ENCODE peak calls at places on chromosomes 12 and 14, in four cellular contexts. One of them, this sample, is unnamed.

GRCh38 chr12:26198742-26199141 is 3.4 kb downstream of the SSPN start:
- DNase-seq in aorta: peak; percentile 81
- DNase-seq in NCI-H1417: no peak
- DNase-seq in LoVo: peak; percentile 46
- DNase-seq in this sample: no peak

GRCh38 chr12:122753213-122753571 is 568 bp downstream of the DENR start:
- DNase-seq in NCI-H1417: no peak
- DNase-seq in aorta: no peak
- DNase-seq in LoVo: no peak
- DNase-seq in this sample: no peak

GRCh38 chr12:14252697-14253096 is 112.8 kb upstream of the ATF7IP start:
- DNase-seq in LoVo: no peak
- DNase-seq in aorta: no peak
- DNase-seq in NCI-H1417: no peak
- DNase-seq in this sample: no peak

GRCh38 chr14:64434528-64434927 is 30.8 kb upstream of the AKAP5 start:
- DNase-seq in NCI-H1417: no peak
- DNase-seq in LoVo: no peak
- DNase-seq in aorta: no peak
- DNase-seq in this sample: no peak

GRCh38 chr14:100147181-100147631 is 12.2 kb downstream of the DEGS2 start:
- DNase-seq in aorta: no peak
- DNase-seq in NCI-H1417: peak; percentile 11
- DNase-seq in LoVo: no peak
- DNase-seq in this sample: peak; percentile 44

GRCh38 chr14:101721951-101722661 is 39.4 kb upstream of the PPP2R5C start:
- DNase-seq in NCI-H1417: no peak
- DNase-seq in LoVo: peak; percentile 94
- DNase-seq in aorta: no peak
- DNase-seq in this sample: no peak

GRCh38 chr12:109232731-109233130 is 76.4 kb downstream of the FOXN4 start:
- DNase-seq in LoVo: no peak
- DNase-seq in NCI-H1417: no peak
- DNase-seq in aorta: no peak
- DNase-seq in this sample: no peak

GRCh38 chr12:25718081-25718731 is 165.1 kb upstream of the LMNTD1 start:
- DNase-seq in LoVo: no peak
- DNase-seq in NCI-H1417: no peak
- DNase-seq in aorta: no peak
- DNase-seq in this sample: no peak

GRCh38 chr12:52602552-52602951 is 1.3 kb upstream of the KRT72 start:
- DNase-seq in aorta: no peak
- DNase-seq in NCI-H1417: no peak
- DNase-seq in LoVo: no peak
- DNase-seq in this sample: no peak

GRCh38 chr12:95908573-95908972 is 33.8 kb downstream of the CCDC38 start:
- DNase-seq in NCI-H1417: no peak
- DNase-seq in LoVo: no peak
- DNase-seq in aorta: no peak
- DNase-seq in this sample: no peak

GRCh38 chr12:41497362-41497761 is 309.2 kb downstream of the PDZRN4 start:
- DNase-seq in aorta: no peak
- DNase-seq in LoVo: no peak
- DNase-seq in NCI-H1417: no peak
- DNase-seq in this sample: no peak